ENCODE peak calls at places on chromosome 16, in five cellular contexts. O is PC-3, S is fibroblast of the aortic adventitia, X is tibial artery, C is lung. J is an unnamed sample.

GRCh38 chr16:4208529-4208835 is 33.4 kb downstream of the SRL start:
- DNase-seq in O (no peak), S (no peak), X (no peak), C (no peak), J (no peak)

GRCh38 chr16:86576591-86577313 is 1.6 kb upstream of the FOXL1 start:
- DNase-seq in O (peak; percentile 57), S (no peak), X (no peak), C (no peak), J (no peak)

GRCh38 chr16:10736926-10737625 is 6.6 kb upstream of the NUBP1 start:
- DNase-seq in O (peak; percentile 74), S (peak; percentile 82), X (peak; percentile 64), C (peak; percentile 72), J (no peak)

GRCh38 chr16:8686031-8686621 is 11.7 kb downstream of the ABAT start:
- DNase-seq in O (peak; percentile 32), S (no peak), X (no peak), C (no peak), J (no peak)

GRCh38 chr16:8564934-8565345 is 25.4 kb downstream of the TMEM114 start:
- DNase-seq in O (no peak), S (no peak), X (no peak), C (no peak), J (no peak)

GRCh38 chr16:12090162-12090552 is 113.6 kb downstream of the SNX29 start:
- DNase-seq in O (no peak), S (no peak), X (no peak), C (no peak), J (no peak)

GRCh38 chr16:27402964-27403600 is 1.1 kb downstream of the IL21R start:
- DNase-seq in O (no peak), S (no peak), X (no peak), C (no peak), J (no peak)

GRCh38 chr16:79264237-79265104 is 336.1 kb downstream of the MAF start:
- DNase-seq in O (no peak), S (no peak), X (no peak), C (no peak), J (no peak)

GRCh38 chr16:2514333-2515179 is 804 bp downstream of the ATP6V0C start:
- DNase-seq in O (no peak), S (no peak), X (no peak), C (peak; percentile 46), J (no peak)

GRCh38 chr16:89363621-89364393 is 126.6 kb downstream of the ANKRD11 start:
- DNase-seq in O (peak; percentile 59), S (peak; percentile 68), X (no peak), C (peak; percentile 50), J (no peak)

GRCh38 chr16:84406006-84406963 is 37.9 kb downstream of the ATP2C2 start:
- DNase-seq in O (no peak), S (no peak), X (no peak), C (no peak), J (no peak)

GRCh38 chr16:2706085-2706484 is 13.9 kb downstream of the PRSS27 start:
- DNase-seq in O (no peak), S (no peak), X (no peak), C (no peak), J (no peak)

GRCh38 chr16:67833035-67833417 is 9.1 kb upstream of the THAP11 start:
- DNase-seq in O (peak; percentile 68), S (peak; percentile 58), X (no peak), C (no peak), J (no peak)

GRCh38 chr16:14339694-14340093 is 268.6 kb downstream of the MRTFB start:
- DNase-seq in O (no peak), S (no peak), X (no peak), C (no peak), J (no peak)

GRCh38 chr16:57411362-57411976 is 6.9 kb downstream of the CCL17 start:
- DNase-seq in O (no peak), S (no peak), X (no peak), C (no peak), J (no peak)

GRCh38 chr16:88783391-88784073 is 1.5 kb downstream of the PIEZO1 start:
- DNase-seq in O (peak; percentile 27), S (peak; percentile 30), X (peak; percentile 80), C (no peak), J (no peak)

GRCh38 chr16:86012221-86012620 is 113.3 kb downstream of the IRF8 start:
- DNase-seq in O (no peak), S (no peak), X (no peak), C (no peak), J (no peak)

GRCh38 chr16:89431158-89431584 is 59.2 kb downstream of the ANKRD11 start:
- DNase-seq in O (no peak), S (peak; percentile 78), X (no peak), C (no peak), J (peak; percentile 44)

GRCh38 chr16:66026211-66026610 is 340.3 kb upstream of the CDH5 start:
- DNase-seq in O (peak; percentile 50), S (no peak), X (no peak), C (no peak), J (no peak)

DNA sequence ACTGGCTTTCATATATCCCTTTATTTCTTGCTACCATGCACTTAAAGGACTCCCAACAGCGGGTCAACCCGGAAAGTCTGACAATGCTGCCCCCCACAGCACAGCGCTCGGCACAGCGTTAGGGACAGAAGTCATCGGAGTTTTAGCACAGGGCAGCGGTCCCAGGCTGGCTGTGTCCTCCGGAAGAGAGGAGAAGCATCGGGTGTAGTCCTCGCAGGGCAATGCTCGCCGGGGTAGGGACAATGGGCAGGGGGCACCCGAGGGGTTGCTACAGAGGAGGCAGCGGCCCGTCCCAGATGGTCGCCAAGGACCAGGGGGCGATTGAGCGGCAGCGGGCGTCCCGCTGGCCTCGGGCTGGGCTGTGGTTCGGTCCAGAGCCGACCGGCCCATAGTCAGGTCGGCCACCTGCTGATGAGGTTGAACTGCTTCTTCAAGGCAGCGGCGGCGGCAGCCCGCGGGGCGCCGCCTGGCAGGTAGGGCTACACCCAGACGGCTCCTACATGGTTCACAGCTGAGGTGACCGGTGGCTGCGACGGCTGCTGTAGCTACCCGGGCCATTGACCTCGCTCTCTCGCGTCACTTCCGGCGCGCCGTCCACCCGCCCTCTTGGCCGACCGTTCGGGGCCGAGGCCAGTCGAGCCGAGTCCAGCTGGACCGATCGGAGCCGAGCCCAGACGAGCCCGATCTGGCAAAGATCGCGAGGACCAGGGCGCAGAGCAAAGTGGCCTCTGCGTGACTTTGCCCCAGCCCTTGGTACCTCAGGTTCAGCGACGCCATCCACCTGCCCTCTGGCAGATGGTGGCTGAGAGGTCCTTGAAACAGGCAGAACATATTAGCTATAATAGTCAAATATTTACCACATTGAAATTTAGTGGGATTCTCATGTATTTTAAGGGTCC is 4.7 kb upstream of the LCMT1 start:
- DNase-seq in O (peak; percentile 80), S (peak; percentile 80), X (peak; percentile 95), C (peak; percentile 96), J (no peak)
- TF ChIP-seq CTCF in O (peak; percentile 21), S (peak; percentile 20), X (no peak), C (peak; percentile 11), J (no peak)

GRCh38 chr16:50666658-50667496 is 14.2 kb downstream of the SNX20 start:
- DNase-seq in O (no peak), S (no peak), X (no peak), C (no peak), J (no peak)
- TF ChIP-seq CTCF in O (no peak), S (no peak), X (no peak), C (no peak), J (no peak)

GRCh38 chr16:62751218-62751617 is 715.0 kb upstream of the CDH8 start:
- DNase-seq in O (no peak), S (no peak), X (no peak), C (no peak), J (no peak)
- TF ChIP-seq CTCF in O (no peak), S (no peak), X (no peak), C (no peak), J (no peak)

DNA sequence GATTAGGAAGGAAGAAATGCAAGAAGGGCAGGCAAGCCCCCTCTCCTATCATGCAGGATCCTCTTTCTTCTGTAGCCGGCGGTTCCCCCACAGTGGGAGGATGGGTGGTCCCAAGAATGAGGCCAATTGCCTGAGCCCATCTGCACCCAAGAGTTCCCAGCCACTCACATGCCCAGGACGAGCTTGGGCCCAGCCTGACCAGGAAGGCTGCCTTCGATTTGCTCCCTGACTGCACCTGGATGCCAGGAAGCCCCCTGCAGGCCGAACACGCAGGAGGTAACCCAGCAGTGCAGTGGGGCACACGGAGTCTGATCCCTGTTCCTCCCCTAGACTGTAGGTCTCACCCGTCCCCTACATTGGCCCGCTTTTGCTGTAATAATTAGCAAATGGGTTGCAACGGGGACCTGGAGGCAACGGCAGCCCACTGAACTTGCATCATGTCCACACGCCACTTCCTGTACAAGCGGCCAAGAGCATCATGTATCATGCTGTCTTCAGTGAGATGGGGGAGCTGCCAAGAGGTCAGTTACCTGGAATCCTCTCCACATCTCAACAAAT is 67.5 kb downstream of the AMFR start:
- DNase-seq in O (no peak), S (no peak), X (no peak), C (no peak), J (no peak)
- TF ChIP-seq CTCF in O (no peak), S (no peak), X (no peak), C (no peak), J (peak; percentile 19)

J was measured in kidney epithelial cell.